ENCODE peak calls at places on chromosomes 5 and 9, in ten cellular contexts. One of them, this sample, is unnamed.

GRCh38 chr9:104386425-104387069 is 117.5 kb upstream of the OR13F1 start:
- DNase-seq in sigmoid colon: no peak
- DNase-seq in keratinocyte: no peak
- DNase-seq in brain microvascular endothelial cell: peak
- DNase-seq in mesenchymal stem cell: peak
- DNase-seq in H9: no peak
- DNase-seq in hepatocyte: peak
- DNase-seq in DND-41: no peak
- DNase-seq in ovary: no peak
- DNase-seq in CD4-positive, CD25-positive, alpha-beta regulatory T cell: no peak
- DNase-seq in this sample: no peak

GRCh38 chr5:74034738-74035137 is 408.7 kb downstream of the ARHGEF28 start:
- DNase-seq in brain microvascular endothelial cell: peak
- DNase-seq in ovary: no peak
- DNase-seq in keratinocyte: peak
- DNase-seq in mesenchymal stem cell: peak
- DNase-seq in DND-41: no peak
- DNase-seq in CD4-positive, CD25-positive, alpha-beta regulatory T cell: no peak
- DNase-seq in hepatocyte: no peak
- DNase-seq in sigmoid colon: no peak
- DNase-seq in H9: no peak
- DNase-seq in this sample: no peak

GRCh38 chr5:179866241-179867078 is 7.8 kb upstream of the MRNIP start:
- DNase-seq in mesenchymal stem cell: no peak
- DNase-seq in CD4-positive, CD25-positive, alpha-beta regulatory T cell: no peak
- DNase-seq in brain microvascular endothelial cell: no peak
- DNase-seq in keratinocyte: no peak
- DNase-seq in ovary: no peak
- DNase-seq in H9: no peak
- DNase-seq in sigmoid colon: peak
- DNase-seq in DND-41: no peak
- DNase-seq in hepatocyte: no peak
- DNase-seq in this sample: no peak

GRCh38 chr9:126500600-126501382 is 112.9 kb upstream of the LMX1B start:
- DNase-seq in H9: peak
- DNase-seq in ovary: peak
- DNase-seq in sigmoid colon: peak
- DNase-seq in DND-41: peak
- DNase-seq in hepatocyte: peak
- DNase-seq in brain microvascular endothelial cell: peak
- DNase-seq in keratinocyte: no peak
- DNase-seq in mesenchymal stem cell: peak
- DNase-seq in CD4-positive, CD25-positive, alpha-beta regulatory T cell: peak
- DNase-seq in this sample: peak

GRCh38 chr9:8780386-8780785 is 980.8 kb upstream of the DMAC1 start:
- DNase-seq in sigmoid colon: no peak
- DNase-seq in DND-41: no peak
- DNase-seq in H9: no peak
- DNase-seq in hepatocyte: no peak
- DNase-seq in CD4-positive, CD25-positive, alpha-beta regulatory T cell: no peak
- DNase-seq in mesenchymal stem cell: no peak
- DNase-seq in brain microvascular endothelial cell: no peak
- DNase-seq in ovary: no peak
- DNase-seq in keratinocyte: no peak
- DNase-seq in this sample: no peak

GRCh38 chr9:93575706-93576295 is 583 bp upstream of the PHF2 start:
- DNase-seq in DND-41: peak
- DNase-seq in CD4-positive, CD25-positive, alpha-beta regulatory T cell: peak
- DNase-seq in H9: no peak
- DNase-seq in keratinocyte: no peak
- DNase-seq in mesenchymal stem cell: peak
- DNase-seq in sigmoid colon: no peak
- DNase-seq in ovary: peak
- DNase-seq in brain microvascular endothelial cell: no peak
- DNase-seq in hepatocyte: peak
- DNase-seq in this sample: peak

GRCh38 chr9:12809720-12810119 is 34.9 kb downstream of the LURAP1L start:
- DNase-seq in keratinocyte: no peak
- DNase-seq in H9: no peak
- DNase-seq in CD4-positive, CD25-positive, alpha-beta regulatory T cell: no peak
- DNase-seq in brain microvascular endothelial cell: no peak
- DNase-seq in sigmoid colon: no peak
- DNase-seq in DND-41: no peak
- DNase-seq in mesenchymal stem cell: no peak
- DNase-seq in ovary: no peak
- DNase-seq in hepatocyte: no peak
- DNase-seq in this sample: no peak

GRCh38 chr5:140926903-140927573 is 939 bp downstream of the PCDHAC1 start:
- DNase-seq in DND-41: no peak
- DNase-seq in hepatocyte: peak
- DNase-seq in sigmoid colon: peak
- DNase-seq in brain microvascular endothelial cell: no peak
- DNase-seq in CD4-positive, CD25-positive, alpha-beta regulatory T cell: no peak
- DNase-seq in mesenchymal stem cell: peak
- DNase-seq in keratinocyte: no peak
- DNase-seq in ovary: no peak
- DNase-seq in H9: peak
- DNase-seq in this sample: peak

GRCh38 chr9:72203205-72203803 is 54.1 kb downstream of the GDA start:
- DNase-seq in ovary: no peak
- DNase-seq in brain microvascular endothelial cell: peak
- DNase-seq in mesenchymal stem cell: peak
- DNase-seq in CD4-positive, CD25-positive, alpha-beta regulatory T cell: no peak
- DNase-seq in sigmoid colon: no peak
- DNase-seq in H9: peak
- DNase-seq in DND-41: peak
- DNase-seq in hepatocyte: peak
- DNase-seq in keratinocyte: no peak
- DNase-seq in this sample: no peak

GRCh38 chr5:180782748-180783147 is 19.9 kb downstream of the MGAT1 start:
- DNase-seq in ovary: no peak
- DNase-seq in sigmoid colon: no peak
- DNase-seq in mesenchymal stem cell: no peak
- DNase-seq in CD4-positive, CD25-positive, alpha-beta regulatory T cell: no peak
- DNase-seq in hepatocyte: no peak
- DNase-seq in H9: no peak
- DNase-seq in DND-41: no peak
- DNase-seq in brain microvascular endothelial cell: no peak
- DNase-seq in keratinocyte: no peak
- DNase-seq in this sample: no peak

GRCh38 chr5:110853267-110853666 is 114.5 kb downstream of the SLC25A46 start:
- DNase-seq in CD4-positive, CD25-positive, alpha-beta regulatory T cell: no peak
- DNase-seq in keratinocyte: no peak
- DNase-seq in DND-41: no peak
- DNase-seq in ovary: no peak
- DNase-seq in brain microvascular endothelial cell: peak
- DNase-seq in H9: no peak
- DNase-seq in hepatocyte: no peak
- DNase-seq in sigmoid colon: no peak
- DNase-seq in mesenchymal stem cell: peak
- DNase-seq in this sample: no peak

GRCh38 chr5:81232449-81233079 is 558 bp upstream of the CKMT2 start:
- DNase-seq in H9: peak
- DNase-seq in brain microvascular endothelial cell: no peak
- DNase-seq in CD4-positive, CD25-positive, alpha-beta regulatory T cell: no peak
- DNase-seq in keratinocyte: no peak
- DNase-seq in ovary: peak
- DNase-seq in sigmoid colon: peak
- DNase-seq in hepatocyte: no peak
- DNase-seq in mesenchymal stem cell: peak
- DNase-seq in DND-41: no peak
- DNase-seq in this sample: peak

GRCh38 chr5:92518318-92518913 is 1062.6 kb downstream of the NR2F1-AS1 start:
- DNase-seq in brain microvascular endothelial cell: peak
- DNase-seq in mesenchymal stem cell: peak
- DNase-seq in H9: peak
- DNase-seq in ovary: no peak
- DNase-seq in DND-41: no peak
- DNase-seq in keratinocyte: no peak
- DNase-seq in sigmoid colon: no peak
- DNase-seq in hepatocyte: peak
- DNase-seq in CD4-positive, CD25-positive, alpha-beta regulatory T cell: no peak
- DNase-seq in this sample: peak

GRCh38 chr9:88749420-88749819 is 214.4 kb downstream of the NXNL2 start:
- DNase-seq in keratinocyte: no peak
- DNase-seq in sigmoid colon: no peak
- DNase-seq in ovary: no peak
- DNase-seq in mesenchymal stem cell: peak
- DNase-seq in hepatocyte: peak
- DNase-seq in H9: no peak
- DNase-seq in CD4-positive, CD25-positive, alpha-beta regulatory T cell: no peak
- DNase-seq in DND-41: no peak
- DNase-seq in brain microvascular endothelial cell: peak
- DNase-seq in this sample: no peak
- H3K27ac ChIP-seq in keratinocyte: no peak
- H3K27ac ChIP-seq in sigmoid colon: peak
- H3K27ac ChIP-seq in ovary: no peak
- H3K27ac ChIP-seq in mesenchymal stem cell: no peak
- H3K27ac ChIP-seq in hepatocyte: peak
- H3K27ac ChIP-seq in H9: no peak
- H3K27ac ChIP-seq in CD4-positive, CD25-positive, alpha-beta regulatory T cell: no peak
- H3K27ac ChIP-seq in DND-41: no peak
- H3K27ac ChIP-seq in brain microvascular endothelial cell: peak
- H3K27ac ChIP-seq in this sample: no peak

DNA sequence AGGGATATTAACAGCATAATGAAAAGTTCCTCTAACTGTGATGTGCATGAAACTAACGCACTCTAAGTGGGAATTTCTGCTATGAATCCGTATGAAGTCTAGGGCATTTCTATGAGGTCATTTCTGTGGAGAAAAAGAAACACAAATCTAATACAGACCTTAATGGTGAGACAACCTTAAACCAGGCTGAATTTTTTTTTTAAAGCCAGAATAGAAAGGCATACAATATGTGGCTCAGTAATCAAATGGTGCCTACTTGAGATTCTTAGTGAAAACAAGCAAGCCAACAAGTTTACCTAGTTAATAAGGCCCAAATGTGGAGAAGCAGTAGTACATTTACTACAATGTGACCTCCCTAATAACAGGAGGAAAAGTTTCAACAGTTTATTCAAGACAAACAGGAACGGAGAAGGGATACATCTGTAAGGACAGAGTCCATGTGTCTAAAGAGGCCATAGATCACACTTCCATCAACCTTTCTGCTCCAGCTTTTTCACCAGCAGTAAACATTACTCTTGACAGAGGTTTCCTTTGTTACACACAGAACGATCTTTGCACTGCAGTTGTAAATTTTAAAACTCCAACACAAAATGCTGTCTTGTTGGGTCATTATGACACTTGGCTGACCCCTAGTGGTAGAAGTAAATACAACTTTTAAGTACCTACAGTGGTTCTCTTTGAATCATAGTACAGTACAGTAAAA is 26.2 kb downstream of the CARNMT1 start:
- DNase-seq in CD4-positive, CD25-positive, alpha-beta regulatory T cell: no peak
- DNase-seq in brain microvascular endothelial cell: peak
- DNase-seq in H9: no peak
- DNase-seq in keratinocyte: peak
- DNase-seq in sigmoid colon: no peak
- DNase-seq in DND-41: no peak
- DNase-seq in mesenchymal stem cell: peak
- DNase-seq in hepatocyte: peak
- DNase-seq in ovary: no peak
- DNase-seq in this sample: no peak
- H3K27ac ChIP-seq in CD4-positive, CD25-positive, alpha-beta regulatory T cell: no peak
- H3K27ac ChIP-seq in brain microvascular endothelial cell: no peak
- H3K27ac ChIP-seq in H9: no peak
- H3K27ac ChIP-seq in keratinocyte: no peak
- H3K27ac ChIP-seq in sigmoid colon: no peak
- H3K27ac ChIP-seq in DND-41: no peak
- H3K27ac ChIP-seq in mesenchymal stem cell: no peak
- H3K27ac ChIP-seq in hepatocyte: peak
- H3K27ac ChIP-seq in ovary: no peak
- H3K27ac ChIP-seq in this sample: no peak

GRCh38 chr5:158684469-158684868 is 415.2 kb downstream of the EBF1 start:
- DNase-seq in ovary: no peak
- DNase-seq in mesenchymal stem cell: no peak
- DNase-seq in brain microvascular endothelial cell: no peak
- DNase-seq in H9: no peak
- DNase-seq in hepatocyte: no peak
- DNase-seq in sigmoid colon: no peak
- DNase-seq in CD4-positive, CD25-positive, alpha-beta regulatory T cell: no peak
- DNase-seq in DND-41: no peak
- DNase-seq in keratinocyte: no peak
- DNase-seq in this sample: no peak

GRCh38 chr5:158676642-158677489 is 422.9 kb downstream of the EBF1 start:
- DNase-seq in CD4-positive, CD25-positive, alpha-beta regulatory T cell: no peak
- DNase-seq in hepatocyte: no peak
- DNase-seq in DND-41: peak
- DNase-seq in mesenchymal stem cell: no peak
- DNase-seq in brain microvascular endothelial cell: no peak
- DNase-seq in ovary: no peak
- DNase-seq in H9: peak
- DNase-seq in sigmoid colon: no peak
- DNase-seq in keratinocyte: no peak
- DNase-seq in this sample: no peak

GRCh38 chr5:158682631-158683030 is 417.1 kb downstream of the EBF1 start:
- DNase-seq in sigmoid colon: no peak
- DNase-seq in hepatocyte: no peak
- DNase-seq in brain microvascular endothelial cell: no peak
- DNase-seq in ovary: no peak
- DNase-seq in CD4-positive, CD25-positive, alpha-beta regulatory T cell: no peak
- DNase-seq in DND-41: no peak
- DNase-seq in keratinocyte: no peak
- DNase-seq in mesenchymal stem cell: no peak
- DNase-seq in H9: no peak
- DNase-seq in this sample: no peak

GRCh38 chr5:158677490-158677838 is 422.3 kb downstream of the EBF1 start:
- DNase-seq in mesenchymal stem cell: no peak
- DNase-seq in sigmoid colon: no peak
- DNase-seq in H9: no peak
- DNase-seq in hepatocyte: no peak
- DNase-seq in ovary: no peak
- DNase-seq in CD4-positive, CD25-positive, alpha-beta regulatory T cell: no peak
- DNase-seq in DND-41: no peak
- DNase-seq in brain microvascular endothelial cell: no peak
- DNase-seq in keratinocyte: no peak
- DNase-seq in this sample: no peak

DNA sequence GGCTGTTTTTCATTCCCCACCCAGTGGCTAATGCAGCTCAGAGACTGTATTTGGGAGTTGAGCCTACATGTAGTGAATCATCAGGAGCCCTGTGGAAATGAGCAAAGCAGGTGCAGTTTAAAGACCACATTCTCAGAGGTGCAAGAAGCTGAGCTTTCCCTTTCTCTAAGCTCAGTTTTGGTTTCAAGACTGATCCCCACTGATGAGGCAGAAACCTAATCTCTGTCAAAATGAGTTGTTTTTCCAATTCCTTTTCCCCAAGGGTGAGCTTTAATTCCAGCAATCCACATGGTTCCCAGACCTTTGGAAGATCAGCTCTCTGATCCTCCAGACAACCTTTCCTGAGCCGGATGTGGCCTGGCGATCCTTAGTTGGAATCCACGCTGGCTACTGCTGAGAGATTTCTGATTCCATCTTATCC is 420.5 kb downstream of the EBF1 start:
- DNase-seq in ovary: no peak
- DNase-seq in brain microvascular endothelial cell: no peak
- DNase-seq in keratinocyte: no peak
- DNase-seq in sigmoid colon: no peak
- DNase-seq in CD4-positive, CD25-positive, alpha-beta regulatory T cell: no peak
- DNase-seq in H9: no peak
- DNase-seq in mesenchymal stem cell: no peak
- DNase-seq in hepatocyte: no peak
- DNase-seq in DND-41: peak
- DNase-seq in this sample: no peak
- H3K27ac ChIP-seq in ovary: no peak
- H3K27ac ChIP-seq in brain microvascular endothelial cell: no peak
- H3K27ac ChIP-seq in keratinocyte: no peak
- H3K27ac ChIP-seq in sigmoid colon: no peak
- H3K27ac ChIP-seq in CD4-positive, CD25-positive, alpha-beta regulatory T cell: no peak
- H3K27ac ChIP-seq in H9: no peak
- H3K27ac ChIP-seq in mesenchymal stem cell: no peak
- H3K27ac ChIP-seq in hepatocyte: no peak
- H3K27ac ChIP-seq in DND-41: peak
- H3K27ac ChIP-seq in this sample: no peak

GRCh38 chr9:134764870-134765269 is 115.7 kb upstream of the FCN2 start:
- DNase-seq in DND-41: no peak
- DNase-seq in keratinocyte: no peak
- DNase-seq in hepatocyte: no peak
- DNase-seq in mesenchymal stem cell: no peak
- DNase-seq in sigmoid colon: no peak
- DNase-seq in CD4-positive, CD25-positive, alpha-beta regulatory T cell: no peak
- DNase-seq in H9: no peak
- DNase-seq in brain microvascular endothelial cell: no peak
- DNase-seq in ovary: no peak
- DNase-seq in this sample: no peak
- H3K27ac ChIP-seq in DND-41: no peak
- H3K27ac ChIP-seq in keratinocyte: no peak
- H3K27ac ChIP-seq in hepatocyte: no peak
- H3K27ac ChIP-seq in mesenchymal stem cell: no peak
- H3K27ac ChIP-seq in sigmoid colon: no peak
- H3K27ac ChIP-seq in CD4-positive, CD25-positive, alpha-beta regulatory T cell: no peak
- H3K27ac ChIP-seq in H9: no peak
- H3K27ac ChIP-seq in brain microvascular endothelial cell: no peak
- H3K27ac ChIP-seq in ovary: no peak
- H3K27ac ChIP-seq in this sample: no peak

This sample was measured in pancreas.